ENCODE peak calls at places on chromosomes 11 and 22, in ten cellular contexts. S is effector CD4-positive, alpha-beta T cell; H is NCI-H1930; G is esophagus squamous epithelium; L is activated CD4-positive, alpha-beta T cell treated with anti-CD3 and anti-CD28 coated beads, Interleukin-2, amount 50 U/mL, for 24 hours; Q is HTR-8/SVneo; U is HS-5; Y is HT-29; M is stimulated activated CD4-positive, alpha-beta T cell treated with anti-CD3 and anti-CD28 coated beads, Interleukin-15, amount 100 ng/mL, for 1 hour; X is GM23338. E is an unnamed sample.

GRCh38 chr22:27212617-27213177 is 555.3 kb downstream of the MIAT start:
- DNase-seq in S (no peak), H (no peak), G (no peak), L (no peak), Q (peak), U (peak), Y (no peak), M (no peak), X (no peak), E (peak)

GRCh38 chr22:45742866-45743450 is 71.3 kb downstream of the ATXN10 start:
- DNase-seq in S (no peak), H (no peak), G (no peak), L (no peak), Q (peak), U (peak), Y (peak), M (no peak), X (no peak), E (no peak)

GRCh38 chr11:4607782-4608666 is at the start of gene TRIM68:
- DNase-seq in S (peak), H (peak), G (peak), L (peak), Q (peak), U (peak), Y (peak), M (peak), X (peak), E (peak)

GRCh38 chr11:66015094-66015881 is 3.5 kb downstream of the CST6 start:
- DNase-seq in S (no peak), H (no peak), G (no peak), L (no peak), Q (peak), U (peak), Y (no peak), M (no peak), X (no peak), E (no peak)

GRCh38 chr11:107858217-107859070 is at the start of gene SLC35F2:
- DNase-seq in S (peak), H (peak), G (no peak), L (peak), Q (peak), U (no peak), Y (peak), M (peak), X (peak), E (peak)

GRCh38 chr22:45968751-45969413 is 8.1 kb downstream of the WNT7B start:
- DNase-seq in S (no peak), H (no peak), G (no peak), L (no peak), Q (peak), U (peak), Y (no peak), M (no peak), X (no peak), E (no peak)

GRCh38 chr11:84626256-84626655 is 1000.9 kb downstream of the DLG2 start:
- DNase-seq in S (no peak), H (no peak), G (no peak), L (no peak), Q (no peak), U (peak), Y (no peak), M (no peak), X (no peak), E (no peak)

GRCh38 chr11:79786961-79787360 is 346.1 kb upstream of the TENM4 start:
- DNase-seq in S (no peak), H (no peak), G (no peak), L (no peak), Q (no peak), U (no peak), Y (no peak), M (no peak), X (no peak), E (no peak)

GRCh38 chr11:67366546-67366945 is 6.9 kb downstream of the CLCF1 start:
- DNase-seq in S (no peak), H (no peak), G (no peak), L (no peak), Q (no peak), U (no peak), Y (no peak), M (no peak), X (no peak), E (no peak)

GRCh38 chr11:62856333-62856910 is 17.0 kb upstream of the WDR74 start:
- DNase-seq in S (no peak), H (no peak), G (no peak), L (no peak), Q (no peak), U (no peak), Y (no peak), M (no peak), X (no peak), E (no peak)

GRCh38 chr11:35794850-35795249 is 132.3 kb downstream of the TRIM44 start:
- DNase-seq in S (no peak), H (no peak), G (no peak), L (no peak), Q (peak), U (peak), Y (no peak), M (no peak), X (no peak), E (peak)

GRCh38 chr22:19869497-19870152 is 15.0 kb upstream of the GNB1L start:
- DNase-seq in S (no peak), H (no peak), G (no peak), L (no peak), Q (no peak), U (no peak), Y (no peak), M (no peak), X (no peak), E (no peak)

E was measured in trophoblast cell.